ENCODE peak calls at places on chromosomes 1 and 21, in seven cellular contexts. D is keratinocyte, M is endothelial cell of umbilical vein, R is K562, E is H1, H is PC-3, S is GM23338. U is an unnamed sample.

GRCh38 chr1:109906160-109906838 is 4.3 kb upstream of the CSF1 start:
- DNase-seq in S (no peak), D (no peak), M (no peak), E (no peak), H (no peak), R (no peak), U (no peak)

GRCh38 chr1:171245458-171246064 is 2.7 kb upstream of the FMO1 start:
- DNase-seq in R (peak), H (peak), M (peak), S (peak), E (no peak), D (no peak), U (peak)

GRCh38 chr1:57411262-57411661 is 12.6 kb downstream of the DAB1 start:
- DNase-seq in H (peak), S (no peak), R (no peak), M (no peak), D (no peak), E (no peak), U (peak)

GRCh38 chr1:160724445-160725242 is 13.0 kb upstream of the CD48 start:
- DNase-seq in R (no peak), E (no peak), M (no peak), H (no peak), S (peak), D (no peak), U (no peak)

GRCh38 chr1:90837420-90837819 is 120.3 kb upstream of the BARHL2 start:
- DNase-seq in D (no peak), S (peak), R (no peak), H (no peak), E (no peak), M (no peak), U (no peak)

GRCh38 chr1:78081980-78082860 is 36.5 kb downstream of the GIPC2 start:
- DNase-seq in E (no peak), D (no peak), R (no peak), S (no peak), H (no peak), M (peak), U (no peak)

GRCh38 chr1:204350857-204351573 is 8.7 kb downstream of the PLEKHA6 start:
- DNase-seq in M (peak), D (no peak), H (no peak), R (peak), S (peak), E (peak), U (peak)

GRCh38 chr1:180841460-180841859 is 71.2 kb upstream of the KIAA1614 start:
- DNase-seq in E (no peak), R (no peak), D (no peak), H (no peak), S (no peak), M (no peak), U (no peak)

GRCh38 chr21:17688912-17689874 is 76.5 kb upstream of the BTG3 start:
- DNase-seq in S (peak), E (peak), M (no peak), D (peak), R (peak), H (peak), U (peak)

GRCh38 chr21:42746593-42747266 is 93.3 kb downstream of the PDE9A start:
- DNase-seq in S (no peak), E (no peak), R (no peak), D (no peak), H (no peak), M (no peak), U (no peak)

GRCh38 chr1:150534002-150534401 is 15.2 kb upstream of the ADAMTSL4 start:
- DNase-seq in M (no peak), S (no peak), R (no peak), E (no peak), H (no peak), D (no peak), U (no peak)

GRCh38 chr1:39683591-39684312 is 7.5 kb downstream of the HPCAL4 start:
- DNase-seq in E (peak), M (no peak), R (peak), H (no peak), D (no peak), S (peak), U (no peak)

GRCh38 chr1:177306981-177307380 is 136.2 kb downstream of the BRINP2 start:
- DNase-seq in D (no peak), H (peak), E (no peak), R (no peak), S (no peak), M (no peak), U (no peak)

GRCh38 chr1:53379662-53380002 is 51.8 kb upstream of the LRP8 start:
- DNase-seq in R (no peak), S (no peak), H (no peak), M (no peak), E (peak), D (no peak), U (no peak)

DNA sequence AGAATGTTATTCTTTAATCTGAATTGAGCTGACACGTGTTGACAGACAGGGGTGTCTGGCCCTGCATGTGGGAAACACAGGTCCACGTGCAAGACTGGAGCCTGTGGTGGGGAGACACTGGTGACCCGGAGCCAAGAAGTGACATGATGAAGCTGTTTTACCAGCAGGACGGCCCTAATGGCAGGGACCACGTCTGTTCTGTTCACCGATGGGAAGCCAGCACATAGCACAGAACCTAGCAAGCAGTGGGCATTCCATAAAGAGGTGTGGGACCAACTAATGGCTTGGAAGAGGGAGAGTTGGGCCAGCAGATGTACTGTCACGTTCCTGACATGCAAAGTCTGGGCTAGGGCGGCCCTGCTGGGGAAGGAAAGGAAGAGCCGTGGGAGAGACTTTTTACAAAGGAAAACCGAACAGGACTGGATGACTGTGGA is 15.3 kb downstream of the NAV1 start:
- DNase-seq in E (no peak), R (no peak), S (no peak), M (no peak), D (no peak), H (no peak), U (peak)
- H2AFZ ChIP-seq in E (no peak), R (peak), S (no peak), M (no peak), D (no peak), H (no peak), U (no peak)

DNA sequence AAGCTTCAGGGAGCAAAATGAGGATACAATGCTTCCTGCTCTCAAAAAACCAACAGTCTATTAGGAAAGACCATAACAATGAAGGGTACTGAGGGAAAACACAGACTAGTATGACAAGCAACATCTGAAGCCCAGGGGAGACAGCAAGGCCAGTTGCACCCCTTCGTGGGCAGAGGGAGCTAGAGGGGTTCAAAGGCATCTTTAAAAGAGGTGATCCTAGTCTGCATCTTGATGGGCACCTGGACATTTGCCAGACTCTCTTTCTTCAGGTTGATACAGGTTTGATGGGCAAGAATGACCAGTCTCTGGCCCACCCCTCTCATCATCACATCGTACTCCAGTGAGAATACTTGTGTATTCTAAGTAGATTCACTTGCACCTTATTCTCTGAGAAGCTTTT is 177.7 kb downstream of the VAV3 start:
- DNase-seq in M (no peak), R (no peak), S (peak), D (no peak), E (no peak), H (no peak), U (no peak)
- TF ChIP-seq CTCF in M (peak), R (peak), S (peak), D (peak), E (peak), H (no peak), U (no peak)

GRCh38 chr1:2433196-2433595 is 20.8 kb upstream of the PEX10 start:
- DNase-seq in R (no peak), E (no peak), D (no peak), M (no peak), S (no peak), H (no peak), U (no peak)
- TF ChIP-seq EZH2 in R (no peak), E (no peak), D (no peak), M (no peak), S (no peak), H (no peak), U (no peak)

GRCh38 chr1:217539510-217539909 is 91.4 kb downstream of the GPATCH2 start:
- DNase-seq in H (peak), R (no peak), E (no peak), S (no peak), D (no peak), M (no peak), U (no peak)

GRCh38 chr1:217540321-217540720 is 90.6 kb downstream of the GPATCH2 start:
- DNase-seq in S (no peak), D (no peak), R (no peak), M (no peak), H (no peak), E (no peak), U (no peak)

GRCh38 chr1:217542136-217542777 is 88.6 kb downstream of the GPATCH2 start:
- DNase-seq in R (no peak), E (no peak), H (no peak), M (no peak), D (no peak), S (no peak), U (no peak)

GRCh38 chr1:217542837-217543236 is 88.1 kb downstream of the GPATCH2 start:
- DNase-seq in E (no peak), M (no peak), H (no peak), R (no peak), D (no peak), S (no peak), U (no peak)
- H2AFZ ChIP-seq in E (no peak), M (no peak), H (no peak), R (no peak), D (no peak), S (no peak), U (no peak)

GRCh38 chr1:197686231-197686630 is 89.0 kb downstream of the DENND1B start:
- DNase-seq in D (no peak), H (no peak), E (no peak), S (no peak), R (no peak), M (no peak), U (no peak)
- TF ChIP-seq CTCF in D (no peak), H (no peak), E (no peak), S (no peak), R (no peak), M (no peak), U (no peak)

GRCh38 chr1:234782057-234782800 is 172.3 kb upstream of the IRF2BP2 start:
- DNase-seq in M (peak), D (no peak), R (no peak), S (no peak), H (peak), E (no peak), U (no peak)
- TF ChIP-seq EZH2 in M (no peak), D (no peak), R (no peak), S (no peak), H (no peak), E (no peak), U (no peak)

GRCh38 chr1:5575396-5576110 is 416.7 kb downstream of the NPHP4 start:
- DNase-seq in S (peak), R (no peak), H (no peak), M (no peak), D (no peak), E (peak), U (no peak)

GRCh38 chr1:5571861-5572401 is 420.3 kb downstream of the NPHP4 start:
- DNase-seq in H (no peak), R (no peak), M (no peak), S (no peak), D (no peak), E (no peak), U (no peak)

GRCh38 chr1:5574641-5575040 is 417.6 kb downstream of the NPHP4 start:
- DNase-seq in R (no peak), S (no peak), H (no peak), D (no peak), E (peak), M (no peak), U (no peak)

GRCh38 chr1:5570931-5571330 is 421.3 kb downstream of the NPHP4 start:
- DNase-seq in S (no peak), E (no peak), M (no peak), D (no peak), H (peak), R (no peak), U (no peak)

DNA sequence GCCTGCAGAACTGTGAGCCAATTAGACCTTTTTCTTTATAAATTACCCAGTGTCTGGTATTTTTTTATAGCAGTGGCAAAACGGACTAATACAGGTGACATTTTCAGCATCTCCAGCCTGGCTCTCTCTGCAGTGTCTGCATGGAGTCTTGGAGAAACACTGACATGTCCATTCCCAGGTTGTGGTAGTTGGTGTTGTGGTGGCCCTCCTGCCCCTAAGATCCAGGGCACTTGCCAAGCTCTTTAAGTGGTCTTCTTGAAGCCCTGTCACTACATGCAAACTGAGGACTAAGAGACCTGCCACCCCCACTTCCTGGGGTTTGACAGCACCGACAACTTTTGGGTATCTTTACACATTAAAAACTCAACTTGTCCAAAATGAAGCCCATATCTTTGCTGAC is 419.4 kb downstream of the NPHP4 start:
- DNase-seq in E (no peak), D (no peak), R (no peak), S (no peak), H (no peak), M (no peak), U (no peak)
- H2AFZ ChIP-seq in E (no peak), D (no peak), R (no peak), S (no peak), H (no peak), M (no peak), U (no peak)

GRCh38 chr21:43829575-43830119 is 35.4 kb upstream of the AGPAT3 start:
- DNase-seq in D (no peak), H (peak), M (no peak), S (peak), R (no peak), E (no peak), U (no peak)
- TF ChIP-seq CTCF in D (peak), H (peak), M (no peak), S (peak), R (peak), E (no peak), U (peak)

U was measured in fibroblast of lung.